ENCODE peak calls at places on chromosomes 11 and 22, in five cellular contexts. J is PC-3, H is A172, G is AG08396, W is brain microvascular endothelial cell. Z is an unnamed sample.

GRCh38 chr22:41885576-41885975 is 29.3 kb downstream of the SHISA8 start:
- DNase-seq in H (no peak), G (no peak), W (no peak), J (no peak), Z (no peak)

GRCh38 chr22:22201185-22201924 is 43.2 kb upstream of the VPREB1 start:
- DNase-seq in W (no peak), G (no peak), H (peak), J (peak), Z (peak)

GRCh38 chr11:95659088-95659487 is 130.5 kb downstream of the FAM76B start:
- DNase-seq in G (peak), W (peak), J (no peak), H (no peak), Z (no peak)

GRCh38 chr11:57781529-57781943 is 19.9 kb downstream of the CTNND1 start:
- DNase-seq in H (no peak), J (peak), G (no peak), W (no peak), Z (no peak)

GRCh38 chr22:27004434-27004833 is 347.0 kb downstream of the MIAT start:
- DNase-seq in J (no peak), W (no peak), H (no peak), G (no peak), Z (no peak)

GRCh38 chr11:129695543-129696308 is 119.9 kb upstream of the TMEM45B start:
- DNase-seq in W (peak), G (peak), H (peak), J (peak), Z (peak)

GRCh38 chr22:26550498-26551033 is 38.3 kb upstream of the TFIP11 start:
- DNase-seq in G (peak), H (peak), J (peak), W (peak), Z (peak)

GRCh38 chr22:22210375-22210774 is 34.2 kb upstream of the VPREB1 start:
- DNase-seq in H (peak), J (peak), G (peak), W (peak), Z (peak)

GRCh38 chr11:96567193-96567592 is 177.4 kb downstream of the JRKL start:
- DNase-seq in J (no peak), H (peak), G (no peak), W (no peak), Z (no peak)

GRCh38 chr11:2547806-2548205 is 103.0 kb downstream of the KCNQ1 start:
- DNase-seq in G (no peak), J (no peak), H (no peak), W (no peak), Z (no peak)

GRCh38 chr11:61480936-61481335 is 27.6 kb upstream of the LRRC10B start:
- DNase-seq in H (peak), J (peak), W (peak), G (no peak), Z (no peak)

Z was measured in H54.